ENCODE peak calls at places on chromosomes 1 and 21, in four cellular contexts. One of them, this sample, is unnamed.

GRCh38 chr1:213989740-213990472 is 2.1 kb downstream of the PROX1 start:
- DNase-seq in CD4-positive, alpha-beta T cell: no peak
- DNase-seq in PC-3: no peak
- DNase-seq in GM10248: no peak
- DNase-seq in this sample: no peak

GRCh38 chr1:114176366-114176765 is 22.7 kb upstream of the SYT6 start:
- DNase-seq in CD4-positive, alpha-beta T cell: no peak
- DNase-seq in PC-3: no peak
- DNase-seq in GM10248: no peak
- DNase-seq in this sample: no peak

GRCh38 chr1:67214420-67215174 is 48.3 kb downstream of the IL23R start:
- DNase-seq in CD4-positive, alpha-beta T cell: peak; percentile 23
- DNase-seq in PC-3: peak; percentile 68
- DNase-seq in GM10248: peak; percentile 22
- DNase-seq in this sample: peak; percentile 79

GRCh38 chr1:56169856-56170255 is 409.5 kb downstream of the PLPP3 start:
- DNase-seq in CD4-positive, alpha-beta T cell: no peak
- DNase-seq in PC-3: peak; percentile 45
- DNase-seq in GM10248: no peak
- DNase-seq in this sample: no peak

GRCh38 chr1:67575861-67576260 is 109.1 kb upstream of the GADD45A start:
- DNase-seq in CD4-positive, alpha-beta T cell: no peak
- DNase-seq in PC-3: peak; percentile 69
- DNase-seq in GM10248: no peak
- DNase-seq in this sample: no peak

GRCh38 chr1:60904079-60904852 is 178.1 kb upstream of the NFIA start:
- DNase-seq in CD4-positive, alpha-beta T cell: no peak
- DNase-seq in PC-3: peak; percentile 23
- DNase-seq in GM10248: no peak
- DNase-seq in this sample: no peak

GRCh38 chr1:4549933-4550332 is 104.5 kb upstream of the AJAP1 start:
- DNase-seq in CD4-positive, alpha-beta T cell: no peak
- DNase-seq in PC-3: peak; percentile 12
- DNase-seq in GM10248: no peak
- DNase-seq in this sample: no peak

GRCh38 chr1:183039985-183040447 is 16.8 kb downstream of the LAMC1 start:
- DNase-seq in CD4-positive, alpha-beta T cell: no peak
- DNase-seq in PC-3: no peak
- DNase-seq in GM10248: no peak
- DNase-seq in this sample: no peak

GRCh38 chr1:63112155-63112914 is 210.0 kb upstream of the FOXD3 start:
- DNase-seq in CD4-positive, alpha-beta T cell: no peak
- DNase-seq in PC-3: peak; percentile 54
- DNase-seq in GM10248: no peak
- DNase-seq in this sample: peak; percentile 7

GRCh38 chr1:49331066-49331852 is 554.6 kb upstream of the BEND5 start:
- DNase-seq in CD4-positive, alpha-beta T cell: no peak
- DNase-seq in PC-3: peak; percentile 48
- DNase-seq in GM10248: no peak
- DNase-seq in this sample: no peak

GRCh38 chr1:74193908-74194307 is 4.1 kb downstream of the LRRIQ3 start:
- DNase-seq in CD4-positive, alpha-beta T cell: no peak
- DNase-seq in PC-3: peak; percentile 24
- DNase-seq in GM10248: no peak
- DNase-seq in this sample: no peak

GRCh38 chr1:8354038-8354437 is 36.1 kb downstream of the SLC45A1 start:
- DNase-seq in CD4-positive, alpha-beta T cell: no peak
- DNase-seq in PC-3: no peak
- DNase-seq in GM10248: no peak
- DNase-seq in this sample: no peak

GRCh38 chr1:33169290-33170055 is 12.4 kb downstream of the TRIM62 start:
- DNase-seq in CD4-positive, alpha-beta T cell: no peak
- DNase-seq in PC-3: no peak
- DNase-seq in GM10248: no peak
- DNase-seq in this sample: no peak

GRCh38 chr1:205714190-205714905 is 34.0 kb upstream of the SLC45A3 start:
- DNase-seq in CD4-positive, alpha-beta T cell: no peak
- DNase-seq in PC-3: peak; percentile 61
- DNase-seq in GM10248: no peak
- DNase-seq in this sample: no peak

GRCh38 chr1:24385160-24385939 is 28.2 kb downstream of the STPG1 start:
- DNase-seq in CD4-positive, alpha-beta T cell: peak; percentile 40
- DNase-seq in PC-3: peak; percentile 45
- DNase-seq in GM10248: no peak
- DNase-seq in this sample: peak; percentile 61

GRCh38 chr1:216034506-216034905 is 388.7 kb downstream of the USH2A start:
- DNase-seq in CD4-positive, alpha-beta T cell: no peak
- DNase-seq in PC-3: peak; percentile 60
- DNase-seq in GM10248: no peak
- DNase-seq in this sample: no peak
- TF ChIP-seq CTCF in CD4-positive, alpha-beta T cell: no peak
- TF ChIP-seq CTCF in PC-3: peak; percentile 67
- TF ChIP-seq CTCF in GM10248: no peak
- TF ChIP-seq CTCF in this sample: no peak

GRCh38 chr1:218259800-218260199 is 25.3 kb upstream of the RRP15 start:
- DNase-seq in CD4-positive, alpha-beta T cell: no peak
- DNase-seq in PC-3: peak; percentile 64
- DNase-seq in GM10248: peak; percentile 21
- DNase-seq in this sample: peak; percentile 4
- TF ChIP-seq CTCF in CD4-positive, alpha-beta T cell: peak; percentile 26
- TF ChIP-seq CTCF in PC-3: peak; percentile 79
- TF ChIP-seq CTCF in GM10248: no peak
- TF ChIP-seq CTCF in this sample: peak; percentile 40

GRCh38 chr1:248811514-248812490 is 13.9 kb downstream of the SH3BP5L start:
- DNase-seq in CD4-positive, alpha-beta T cell: no peak
- DNase-seq in PC-3: no peak
- DNase-seq in GM10248: no peak
- DNase-seq in this sample: no peak
- TF ChIP-seq CTCF in CD4-positive, alpha-beta T cell: no peak
- TF ChIP-seq CTCF in PC-3: peak; percentile 49
- TF ChIP-seq CTCF in GM10248: peak; percentile 32
- TF ChIP-seq CTCF in this sample: no peak

DNA sequence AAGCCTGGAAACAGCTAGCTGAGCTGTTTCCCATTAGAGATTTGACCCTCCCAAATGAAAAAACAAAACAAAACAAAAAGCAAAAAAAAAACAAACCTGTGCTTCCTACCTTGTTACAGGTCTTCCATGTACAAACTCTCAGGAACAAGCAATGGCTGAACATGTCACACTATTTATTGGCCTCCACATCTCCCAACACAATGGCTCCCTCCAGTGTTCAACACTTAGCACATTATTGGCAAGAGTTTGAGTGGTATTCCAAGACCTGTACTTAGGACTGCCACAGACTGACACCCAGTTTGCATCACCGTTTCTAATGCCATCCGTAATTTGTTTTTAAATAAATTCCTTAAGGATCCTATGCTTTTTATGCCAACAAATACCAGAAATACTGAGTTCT is 195.0 kb upstream of the OLFM3 start:
- DNase-seq in CD4-positive, alpha-beta T cell: no peak
- DNase-seq in PC-3: peak; percentile 59
- DNase-seq in GM10248: peak; percentile 4
- DNase-seq in this sample: peak; percentile 5
- TF ChIP-seq CTCF in CD4-positive, alpha-beta T cell: no peak
- TF ChIP-seq CTCF in PC-3: peak; percentile 67
- TF ChIP-seq CTCF in GM10248: peak; percentile 36
- TF ChIP-seq CTCF in this sample: no peak

DNA sequence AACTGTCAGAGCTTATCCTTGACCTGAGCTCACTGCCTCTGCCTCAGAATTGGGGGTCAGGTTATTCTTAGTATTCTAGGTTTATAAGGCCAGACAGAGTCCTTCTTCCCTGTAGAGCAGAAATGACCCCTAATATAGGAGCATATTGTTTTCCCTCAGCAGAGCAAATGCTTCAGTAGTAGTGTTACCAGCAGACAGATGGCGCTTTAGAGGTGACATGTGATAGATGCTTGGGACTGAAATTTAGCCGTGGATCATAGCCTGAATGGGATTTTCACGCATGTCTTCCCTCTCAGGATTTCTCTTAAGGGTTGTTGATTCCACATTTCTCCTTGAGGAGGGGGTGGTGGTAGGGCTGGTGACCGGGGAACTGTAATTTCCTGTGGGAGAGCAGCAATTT is 24.5 kb downstream of the ADARB1 start:
- DNase-seq in CD4-positive, alpha-beta T cell: no peak
- DNase-seq in PC-3: peak; percentile 52
- DNase-seq in GM10248: peak; percentile 56
- DNase-seq in this sample: no peak
- TF ChIP-seq CTCF in CD4-positive, alpha-beta T cell: no peak
- TF ChIP-seq CTCF in PC-3: peak; percentile 80
- TF ChIP-seq CTCF in GM10248: peak; percentile 60
- TF ChIP-seq CTCF in this sample: peak; percentile 31

GRCh38 chr1:155086856-155087535 is 8.4 kb downstream of the EFNA3 start:
- DNase-seq in CD4-positive, alpha-beta T cell: no peak
- DNase-seq in PC-3: no peak
- DNase-seq in GM10248: no peak
- DNase-seq in this sample: no peak
- TF ChIP-seq CTCF in CD4-positive, alpha-beta T cell: no peak
- TF ChIP-seq CTCF in PC-3: no peak
- TF ChIP-seq CTCF in GM10248: no peak
- TF ChIP-seq CTCF in this sample: no peak

GRCh38 chr21:26169061-26169610 is 1.4 kb downstream of the APP start:
- DNase-seq in CD4-positive, alpha-beta T cell: peak; percentile 33
- DNase-seq in PC-3: peak; percentile 70
- DNase-seq in GM10248: peak; percentile 57
- DNase-seq in this sample: peak; percentile 53
- TF ChIP-seq CTCF in CD4-positive, alpha-beta T cell: peak; percentile 35
- TF ChIP-seq CTCF in PC-3: peak; percentile 49
- TF ChIP-seq CTCF in GM10248: peak; percentile 31
- TF ChIP-seq CTCF in this sample: peak; percentile 38

DNA sequence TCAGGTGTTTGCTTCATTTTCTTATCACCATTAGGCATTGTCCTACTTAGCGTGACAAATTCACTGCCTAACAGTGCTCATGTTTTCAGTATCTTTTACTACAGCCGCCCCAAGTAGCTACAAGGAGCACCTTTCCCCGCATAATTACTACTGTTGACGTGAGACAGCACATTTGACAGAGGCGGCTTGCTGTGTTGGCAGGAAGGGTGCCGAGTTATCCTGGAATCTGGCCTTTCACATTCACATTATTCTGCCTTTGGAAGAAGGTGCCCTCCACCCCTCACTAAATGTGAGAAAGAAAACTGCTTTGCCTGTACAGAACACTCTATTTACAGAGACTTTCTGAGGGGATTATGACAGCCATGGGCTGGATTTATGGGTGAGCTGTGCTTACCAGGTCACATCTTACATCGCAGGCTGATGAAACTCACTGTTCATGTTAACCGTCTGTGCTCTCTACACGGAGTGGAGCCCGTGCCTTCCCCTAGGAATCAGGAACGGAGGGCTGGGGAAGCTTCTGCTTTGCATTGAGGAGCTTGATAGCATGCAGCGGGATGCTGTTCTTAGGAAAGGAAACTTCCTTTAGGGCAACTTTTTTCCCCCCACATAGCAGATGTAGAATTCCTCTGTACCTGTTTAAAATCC is 148.0 kb upstream of the ZRANB2 start:
- DNase-seq in CD4-positive, alpha-beta T cell: no peak
- DNase-seq in PC-3: no peak
- DNase-seq in GM10248: no peak
- DNase-seq in this sample: no peak
- TF ChIP-seq CTCF in CD4-positive, alpha-beta T cell: no peak
- TF ChIP-seq CTCF in PC-3: no peak
- TF ChIP-seq CTCF in GM10248: no peak
- TF ChIP-seq CTCF in this sample: no peak

This sample was measured in activated CD8-positive, alpha-beta T cell treated with anti-CD3 and anti-CD28 coated beads for 36 hours.